ENCODE peak calls at places on chromosome 7, in five cellular contexts. One of them, this sample, is unnamed.

GRCh38 chr7:112086496-112087254 is 119.5 kb downstream of the DOCK4 start:
- DNase-seq in activated CD4-positive, alpha-beta T cell treated with anti-CD3 and anti-CD28 coated beads, Interleukin-2, amount 50 U/mL, for 24 hours: no peak
- DNase-seq in psoas muscle: no peak
- DNase-seq in neural progenitor cell: no peak
- DNase-seq in naive thymus-derived CD8-positive, alpha-beta T cell: no peak
- DNase-seq in this sample: no peak

GRCh38 chr7:121515181-121515580 is 119.1 kb upstream of the FAM3C start:
- DNase-seq in activated CD4-positive, alpha-beta T cell treated with anti-CD3 and anti-CD28 coated beads, Interleukin-2, amount 50 U/mL, for 24 hours: no peak
- DNase-seq in psoas muscle: no peak
- DNase-seq in neural progenitor cell: no peak
- DNase-seq in naive thymus-derived CD8-positive, alpha-beta T cell: no peak
- DNase-seq in this sample: no peak

GRCh38 chr7:138125598-138126111 is 49.4 kb downstream of the AKR1D1 start:
- DNase-seq in activated CD4-positive, alpha-beta T cell treated with anti-CD3 and anti-CD28 coated beads, Interleukin-2, amount 50 U/mL, for 24 hours: no peak
- DNase-seq in psoas muscle: no peak
- DNase-seq in neural progenitor cell: no peak
- DNase-seq in naive thymus-derived CD8-positive, alpha-beta T cell: no peak
- DNase-seq in this sample: peak; percentile 17

GRCh38 chr7:66952343-66953043 is 31.5 kb downstream of the TMEM248 start:
- DNase-seq in activated CD4-positive, alpha-beta T cell treated with anti-CD3 and anti-CD28 coated beads, Interleukin-2, amount 50 U/mL, for 24 hours: no peak
- DNase-seq in psoas muscle: no peak
- DNase-seq in neural progenitor cell: no peak
- DNase-seq in naive thymus-derived CD8-positive, alpha-beta T cell: no peak
- DNase-seq in this sample: no peak

GRCh38 chr7:126472825-126473224 is 779.9 kb downstream of the GRM8 start:
- DNase-seq in activated CD4-positive, alpha-beta T cell treated with anti-CD3 and anti-CD28 coated beads, Interleukin-2, amount 50 U/mL, for 24 hours: no peak
- DNase-seq in psoas muscle: no peak
- DNase-seq in neural progenitor cell: no peak
- DNase-seq in naive thymus-derived CD8-positive, alpha-beta T cell: no peak
- DNase-seq in this sample: no peak

GRCh38 chr7:26084418-26084817 is 67.6 kb upstream of the NFE2L3 start:
- DNase-seq in activated CD4-positive, alpha-beta T cell treated with anti-CD3 and anti-CD28 coated beads, Interleukin-2, amount 50 U/mL, for 24 hours: no peak
- DNase-seq in psoas muscle: no peak
- DNase-seq in neural progenitor cell: no peak
- DNase-seq in naive thymus-derived CD8-positive, alpha-beta T cell: no peak
- DNase-seq in this sample: no peak

GRCh38 chr7:70383369-70383768 is 748.6 kb upstream of the GALNT17 start:
- DNase-seq in activated CD4-positive, alpha-beta T cell treated with anti-CD3 and anti-CD28 coated beads, Interleukin-2, amount 50 U/mL, for 24 hours: no peak
- DNase-seq in psoas muscle: no peak
- DNase-seq in neural progenitor cell: no peak
- DNase-seq in naive thymus-derived CD8-positive, alpha-beta T cell: no peak
- DNase-seq in this sample: no peak

GRCh38 chr7:6422926-6423632 is 24.7 kb downstream of the DAGLB start:
- DNase-seq in activated CD4-positive, alpha-beta T cell treated with anti-CD3 and anti-CD28 coated beads, Interleukin-2, amount 50 U/mL, for 24 hours: no peak
- DNase-seq in psoas muscle: no peak
- DNase-seq in neural progenitor cell: no peak
- DNase-seq in naive thymus-derived CD8-positive, alpha-beta T cell: no peak
- DNase-seq in this sample: no peak

GRCh38 chr7:104453190-104453589 is 124.8 kb downstream of the LHFPL3 start:
- DNase-seq in activated CD4-positive, alpha-beta T cell treated with anti-CD3 and anti-CD28 coated beads, Interleukin-2, amount 50 U/mL, for 24 hours: no peak
- DNase-seq in psoas muscle: no peak
- DNase-seq in neural progenitor cell: no peak
- DNase-seq in naive thymus-derived CD8-positive, alpha-beta T cell: no peak
- DNase-seq in this sample: no peak

GRCh38 chr7:158016171-158017087 is 571.2 kb downstream of the PTPRN2 start:
- DNase-seq in activated CD4-positive, alpha-beta T cell treated with anti-CD3 and anti-CD28 coated beads, Interleukin-2, amount 50 U/mL, for 24 hours: no peak
- DNase-seq in psoas muscle: no peak
- DNase-seq in neural progenitor cell: peak; percentile 77
- DNase-seq in naive thymus-derived CD8-positive, alpha-beta T cell: no peak
- DNase-seq in this sample: no peak

GRCh38 chr7:85025312-85025756 is 161.5 kb downstream of the SEMA3D start:
- DNase-seq in activated CD4-positive, alpha-beta T cell treated with anti-CD3 and anti-CD28 coated beads, Interleukin-2, amount 50 U/mL, for 24 hours: no peak
- DNase-seq in psoas muscle: no peak
- DNase-seq in neural progenitor cell: no peak
- DNase-seq in naive thymus-derived CD8-positive, alpha-beta T cell: no peak
- DNase-seq in this sample: no peak

GRCh38 chr7:97126483-97127171 is 9.1 kb downstream of the SDHAF3 start:
- DNase-seq in activated CD4-positive, alpha-beta T cell treated with anti-CD3 and anti-CD28 coated beads, Interleukin-2, amount 50 U/mL, for 24 hours: no peak
- DNase-seq in psoas muscle: no peak
- DNase-seq in neural progenitor cell: peak; percentile 73
- DNase-seq in naive thymus-derived CD8-positive, alpha-beta T cell: no peak
- DNase-seq in this sample: no peak

GRCh38 chr7:175955-176354 is 16.4 kb upstream of the FAM20C start:
- DNase-seq in activated CD4-positive, alpha-beta T cell treated with anti-CD3 and anti-CD28 coated beads, Interleukin-2, amount 50 U/mL, for 24 hours: no peak
- DNase-seq in psoas muscle: no peak
- DNase-seq in neural progenitor cell: no peak
- DNase-seq in naive thymus-derived CD8-positive, alpha-beta T cell: no peak
- DNase-seq in this sample: no peak

GRCh38 chr7:45359781-45360180 is 202.2 kb downstream of the RAMP3 start:
- DNase-seq in activated CD4-positive, alpha-beta T cell treated with anti-CD3 and anti-CD28 coated beads, Interleukin-2, amount 50 U/mL, for 24 hours: no peak
- DNase-seq in psoas muscle: no peak
- DNase-seq in neural progenitor cell: no peak
- DNase-seq in naive thymus-derived CD8-positive, alpha-beta T cell: no peak
- DNase-seq in this sample: no peak

This sample was measured in GM18507.